ENCODE peak calls at places on chromosomes 11 and 22, in eight cellular contexts. J is CD4-positive, CD25-positive, alpha-beta regulatory T cell; C is lung; Y is BJ; K is spleen; R is upper lobe of right lung; A is HL-60; L is mammary epithelial cell. U is an unnamed sample. For H3K27me3, the result is how much of the 10 kb centered on the place peaks cover.

GRCh38 chr11:102345923-102346322 is 1.1 kb upstream of the BIRC2 start:
- DNase-seq in Y (no peak), L (peak), K (no peak), A (no peak), C (no peak), J (no peak), R (no peak), U (no peak)

GRCh38 chr11:44744160-44744559 is 17.4 kb downstream of the TSPAN18 start:
- DNase-seq in J (no peak), K (no peak), R (peak), L (no peak), A (no peak), C (no peak), Y (no peak), U (no peak)

GRCh38 chr11:112784323-112785073 is 176.7 kb upstream of the NCAM1 start:
- DNase-seq in R (no peak), C (no peak), J (no peak), Y (no peak), K (no peak), A (no peak), L (no peak), U (peak)

GRCh38 chr11:84465040-84465439 is 1162.1 kb downstream of the DLG2 start:
- DNase-seq in L (no peak), R (no peak), J (no peak), Y (no peak), K (no peak), A (no peak), C (no peak), U (no peak)

GRCh38 chr11:13468750-13469149 is 5.7 kb upstream of the BTBD10 start:
- DNase-seq in Y (no peak), A (no peak), C (no peak), J (no peak), L (no peak), K (no peak), R (no peak), U (no peak)

GRCh38 chr22:43812890-43813289 is 785 bp upstream of the EFCAB6 start:
- DNase-seq in C (no peak), L (no peak), J (no peak), Y (no peak), R (no peak), K (no peak), A (no peak), U (no peak)

GRCh38 chr22:36439481-36440271 is 41.8 kb downstream of the TXN2 start:
- DNase-seq in C (no peak), A (no peak), R (no peak), Y (peak), J (no peak), K (no peak), L (peak), U (no peak)

GRCh38 chr11:118748056-118748455 is 42.9 kb downstream of the DDX6 start:
- DNase-seq in Y (no peak), J (no peak), K (no peak), C (no peak), L (no peak), A (no peak), R (no peak), U (no peak)

GRCh38 chr11:45573728-45574127 is 91.7 kb downstream of the CHST1 start:
- DNase-seq in J (no peak), K (no peak), R (no peak), L (no peak), Y (no peak), C (no peak), A (no peak), U (no peak)

GRCh38 chr11:119421941-119422504 is 949 bp downstream of the THY1 start:
- DNase-seq in Y (no peak), A (no peak), R (no peak), L (no peak), K (no peak), C (no peak), J (no peak), U (peak)

GRCh38 chr11:10322830-10323792 is 18.2 kb downstream of the ADM start:
- DNase-seq in A (peak), C (no peak), L (peak), R (no peak), K (no peak), Y (peak), J (peak), U (no peak)

GRCh38 chr11:128380280-128380604 is 207.1 kb downstream of the ETS1 start:
- DNase-seq in A (no peak), R (no peak), L (peak), Y (no peak), K (no peak), C (no peak), J (no peak), U (no peak)

GRCh38 chr11:86623736-86624135 is 48.7 kb downstream of the ME3 start:
- DNase-seq in Y (no peak), J (no peak), A (no peak), K (no peak), C (no peak), L (no peak), R (no peak), U (no peak)

GRCh38 chr11:6646631-6647281 is 8.9 kb downstream of the DCHS1 start:
- DNase-seq in R (no peak), A (peak), K (peak), Y (peak), C (no peak), J (peak), L (no peak), U (peak)

GRCh38 chr11:2100361-2101170 is 38.6 kb downstream of the IGF2 start:
- DNase-seq in L (no peak), K (peak), C (no peak), J (no peak), Y (no peak), R (peak), A (no peak), U (peak)

GRCh38 chr11:73716153-73717056 is 44.5 kb downstream of the RAB6A start:
- DNase-seq in C (no peak), L (no peak), Y (no peak), A (no peak), J (peak), K (no peak), R (no peak), U (no peak)

GRCh38 chr22:27114186-27114585 is 456.8 kb downstream of the MIAT start:
- DNase-seq in C (no peak), R (no peak), K (no peak), L (no peak), Y (no peak), A (no peak), J (no peak), U (no peak)

GRCh38 chr22:40221055-40221414 is 43.3 kb downstream of the TNRC6B start:
- DNase-seq in R (no peak), L (no peak), K (no peak), C (no peak), A (no peak), Y (no peak), J (no peak), U (no peak)

GRCh38 chr22:35961480-35961902 is 67.1 kb downstream of the RBFOX2 start:
- DNase-seq in C (peak), A (no peak), J (no peak), Y (no peak), R (no peak), L (no peak), K (no peak), U (peak)

GRCh38 chr11:134055029-134055428 is 13.8 kb upstream of the JAM3 start:
- DNase-seq in A (no peak), C (no peak), R (peak), L (no peak), K (no peak), Y (no peak), J (no peak), U (no peak)

GRCh38 chr11:122146475-122146874 is 30.5 kb upstream of the BLID start:
- DNase-seq in Y (no peak), R (no peak), A (no peak), C (no peak), L (peak), J (no peak), K (no peak), U (no peak)

GRCh38 chr11:84780689-84781293 is 846.4 kb downstream of the DLG2 start:
- DNase-seq in J (no peak), R (no peak), Y (no peak), C (no peak), A (no peak), K (no peak), L (peak), U (peak)

GRCh38 chr22:24731786-24732185 is 42.7 kb downstream of the PIWIL3 start:
- DNase-seq in J (no peak), Y (no peak), C (no peak), K (no peak), A (no peak), R (no peak), L (peak), U (no peak)

GRCh38 chr11:67670316-67671210 is 3.9 kb downstream of the ALDH3B2 start:
- DNase-seq in R (peak), C (no peak), J (no peak), A (no peak), Y (no peak), L (no peak), K (no peak), U (peak)

GRCh38 chr22:26887456-26887855 is 230.1 kb downstream of the MIAT start:
- DNase-seq in J (no peak), C (no peak), L (peak), Y (peak), A (no peak), R (no peak), K (no peak), U (no peak)

GRCh38 chr11:14577835-14578529 is 57.8 kb upstream of the PSMA1 start:
- DNase-seq in A (peak), L (no peak), Y (no peak), C (no peak), J (peak), R (no peak), K (no peak), U (no peak)

GRCh38 chr22:21450858-21451331 is 16.3 kb upstream of the TMEM191C start:
- DNase-seq in A (no peak), J (no peak), L (no peak), Y (no peak), R (peak), C (no peak), K (peak), U (no peak)

GRCh38 chr22:43945632-43946390 is 9.4 kb upstream of the SAMM50 start:
- DNase-seq in J (peak), A (peak), R (peak), K (peak), C (peak), L (peak), Y (no peak), U (peak)

GRCh38 chr22:38649841-38650522 is 6.2 kb downstream of the FAM227A start:
- DNase-seq in Y (no peak), K (no peak), C (no peak), L (peak), A (no peak), R (no peak), J (no peak), U (no peak)

GRCh38 chr22:38656256-38657148 is at the start of the genes CBY1 and FAM227A:
- DNase-seq in C (peak), J (peak), R (peak), L (peak), K (peak), Y (no peak), A (peak), U (peak)

GRCh38 chr22:38653741-38654140 is 2.5 kb downstream of the FAM227A start:
- DNase-seq in Y (no peak), K (no peak), L (no peak), J (no peak), C (no peak), A (no peak), R (no peak), U (no peak)

GRCh38 chr22:38655532-38656255 is 498 bp downstream of the FAM227A start:
- DNase-seq in R (no peak), C (no peak), A (no peak), Y (no peak), L (no peak), K (no peak), J (no peak), U (no peak)

DNA sequence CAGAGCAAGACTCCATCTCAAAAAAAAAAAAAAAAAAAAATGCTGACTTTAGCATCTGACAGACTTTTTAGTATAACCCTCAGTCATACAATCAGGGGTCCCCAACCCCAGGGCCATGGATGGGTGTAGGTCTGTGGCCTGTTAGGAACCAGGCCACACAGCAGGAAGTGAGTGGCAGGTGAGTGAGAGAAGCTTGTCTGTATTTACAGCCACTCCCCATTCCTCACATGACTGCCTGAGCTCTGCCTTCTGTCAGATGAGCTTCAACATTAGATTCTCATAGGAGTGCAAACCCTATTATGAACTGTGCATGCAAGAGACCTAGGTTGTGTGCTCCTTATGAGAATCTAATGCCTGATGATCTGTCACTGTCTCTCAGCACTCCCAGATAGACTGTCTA is 3.3 kb downstream of the FAM227A start:
- DNase-seq in K (no peak), J (peak), L (no peak), R (no peak), A (no peak), Y (no peak), C (no peak), U (no peak)
- H3K4me3 ChIP-seq in K (no peak), J (no peak), L (no peak), R (no peak), A (no peak), Y (no peak), C (no peak), U (no peak)

DNA sequence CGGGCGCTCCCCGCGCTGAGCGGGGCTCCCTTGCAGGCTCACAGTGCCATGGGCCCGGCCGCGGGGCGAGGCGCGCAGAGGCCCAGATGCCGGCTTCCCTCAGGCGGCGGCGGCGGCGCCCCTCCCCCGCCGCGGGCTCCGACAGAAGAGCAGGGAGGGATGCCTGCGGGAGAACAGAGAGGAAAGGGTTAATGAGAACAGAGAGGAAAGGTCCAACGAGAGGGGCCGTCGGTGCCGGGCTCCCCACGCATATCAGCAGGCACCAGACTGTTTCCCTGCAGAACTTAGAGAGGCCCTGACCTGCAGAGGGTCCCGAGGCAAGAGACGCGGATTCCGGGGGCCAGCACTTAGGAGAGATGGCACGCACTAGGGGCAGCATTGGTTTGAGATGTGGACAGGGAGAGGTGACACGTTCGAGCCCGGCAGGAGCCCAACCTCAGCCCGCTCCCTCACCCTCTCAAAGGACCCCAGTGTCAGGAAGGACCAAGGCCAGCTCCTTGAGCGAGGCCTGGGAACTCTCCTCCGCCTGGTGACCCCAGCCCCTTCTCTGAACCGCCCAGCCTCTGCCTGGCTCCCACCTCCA is 9.1 kb downstream of the NRXN2 start:
- DNase-seq in J (no peak), Y (no peak), K (no peak), C (no peak), R (peak), A (no peak), L (no peak), U (peak)
- H3K27me3 ChIP-seq in J (under half), Y (half or more), K (half or more), C (under half), R (half or more), A (under half), L (under half), U (half or more)

GRCh38 chr11:47248664-47249377 is at the start of gene ACP2:
- DNase-seq in R (peak), Y (no peak), L (peak), C (peak), K (peak), J (peak), A (peak), U (peak)
- H3K4me3 ChIP-seq in R (peak), Y (peak), L (peak), C (peak), K (peak), J (peak), A (peak), U (peak)

GRCh38 chr11:8267280-8267679 is 3.6 kb upstream of the LMO1 start:
- DNase-seq in Y (no peak), A (no peak), J (no peak), L (no peak), R (peak), K (peak), C (no peak), U (no peak)

GRCh38 chr11:8268530-8269461 is 5.1 kb upstream of the LMO1 start:
- DNase-seq in J (no peak), A (no peak), K (peak), R (peak), C (no peak), Y (no peak), L (no peak), U (peak)

GRCh38 chr11:8266246-8267241 is 2.9 kb upstream of the LMO1 start:
- DNase-seq in C (no peak), K (peak), J (no peak), Y (no peak), R (peak), L (no peak), A (no peak), U (no peak)

GRCh38 chr11:8269636-8270035 is 6.0 kb upstream of the LMO1 start:
- DNase-seq in Y (no peak), K (peak), A (no peak), L (no peak), R (no peak), C (no peak), J (no peak), U (no peak)

GRCh38 chr11:8267831-8268529 is 4.3 kb upstream of the LMO1 start:
- DNase-seq in L (no peak), Y (no peak), A (no peak), C (no peak), J (peak), R (peak), K (peak), U (peak)
- H3K27me3 ChIP-seq in L (under half), Y (half or more), A (half or more), C (under half), J (under half), R (half or more), K (under half), U (half or more)

DNA sequence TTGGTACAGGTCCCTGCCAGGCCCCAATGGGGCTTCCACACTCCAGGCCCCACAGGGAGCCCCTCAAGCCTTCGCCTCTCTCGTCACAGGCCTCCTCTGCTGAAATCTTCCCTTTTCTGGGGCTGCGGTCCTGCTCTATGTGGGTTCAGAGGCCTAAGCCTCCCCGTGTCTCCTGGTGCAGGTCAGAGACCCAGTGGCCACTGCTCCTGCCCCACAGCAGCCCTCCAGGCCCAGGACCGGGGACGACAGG is 5.9 kb upstream of the IFITM3 start:
- DNase-seq in A (no peak), K (no peak), C (no peak), R (no peak), J (no peak), Y (no peak), L (no peak), U (no peak)
- H3K4me3 ChIP-seq in A (no peak), K (no peak), C (no peak), R (no peak), J (peak), Y (no peak), L (no peak), U (no peak)